ENCODE peak calls at places on chromosomes 3 and 15, in six cellular contexts. I, M, R, W, C and B are unnamed samples.
A peak's percentile ranks its signal among the peaks of the same experiment; 100 is the strongest.

GRCh38 chr3:141058996-141059395 is 7.8 kb downstream of the SPSB4 start:
- DNase-seq in R (no peak), I (no peak), C (no peak), M (no peak), W (no peak), B (no peak)

GRCh38 chr15:68801572-68802148 is 19.0 kb downstream of the ANP32A start:
- DNase-seq in R (no peak), C (no peak), W (no peak), I (no peak), M (no peak), B (no peak)

GRCh38 chr3:79871656-79872055 is 103.9 kb upstream of the ROBO1 start:
- DNase-seq in I (no peak), M (no peak), R (no peak), W (no peak), C (no peak), B (no peak)

GRCh38 chr15:48507416-48508065 is 138.0 kb downstream of the FBN1 start:
- DNase-seq in W (no peak), M (no peak), C (peak; percentile 8), R (peak; percentile 38), I (peak; percentile 19), B (peak; percentile 21)

GRCh38 chr3:14458434-14459280 is 56.3 kb downstream of the SLC6A6 start:
- DNase-seq in M (no peak), W (no peak), I (no peak), R (no peak), C (no peak), B (no peak)

GRCh38 chr3:153972862-153973261 is 148.3 kb upstream of the ARHGEF26 start:
- DNase-seq in I (no peak), M (no peak), R (no peak), C (no peak), W (no peak), B (no peak)

GRCh38 chr3:50390523-50391177 is 31.3 kb upstream of the TMEM115 start:
- DNase-seq in W (peak; percentile 75), M (peak; percentile 21), R (no peak), C (no peak), I (no peak), B (peak; percentile 48)

GRCh38 chr15:96701443-96701842 is 370.9 kb downstream of the NR2F2 start:
- DNase-seq in M (no peak), I (no peak), W (no peak), R (no peak), C (no peak), B (no peak)

GRCh38 chr3:13308406-13308805 is 111.7 kb downstream of the NUP210 start:
- DNase-seq in W (no peak), I (peak; percentile 8), M (peak; percentile 43), R (peak; percentile 73), C (no peak), B (no peak)

GRCh38 chr15:63945005-63945788 is 101.1 kb downstream of the DAPK2 start:
- DNase-seq in M (peak; percentile 6), I (no peak), C (no peak), R (peak; percentile 70), W (peak; percentile 76), B (no peak)

GRCh38 chr15:60791216-60791615 is 312.3 kb upstream of the ICE2 start:
- DNase-seq in M (no peak), C (no peak), I (no peak), W (no peak), R (no peak), B (no peak)

GRCh38 chr3:157532529-157533297 is 29.5 kb upstream of the VEPH1 start:
- DNase-seq in W (no peak), R (peak; percentile 67), M (no peak), C (peak; percentile 9), I (peak; percentile 85), B (no peak)

GRCh38 chr3:24220859-24221657 is 273.6 kb downstream of the THRB start:
- DNase-seq in C (no peak), W (peak; percentile 31), M (no peak), I (peak; percentile 36), R (no peak), B (no peak)

GRCh38 chr15:81225161-81225671 is 28.5 kb downstream of the IL16 start:
- DNase-seq in W (peak; percentile 62), R (no peak), C (no peak), M (peak; percentile 3), I (no peak), B (no peak)

GRCh38 chr3:5309181-5309580 is 121.7 kb downstream of the EDEM1 start:
- DNase-seq in M (no peak), I (no peak), R (no peak), C (no peak), W (no peak), B (no peak)

GRCh38 chr15:73335471-73335870 is 33.3 kb downstream of the HCN4 start:
- DNase-seq in R (no peak), I (no peak), M (no peak), W (no peak), C (no peak), B (no peak)

GRCh38 chr15:86444527-86444926 is 364.9 kb downstream of the AGBL1 start:
- DNase-seq in R (no peak), I (no peak), M (no peak), W (no peak), C (no peak), B (no peak)

GRCh38 chr15:77335298-77335697 is 84.6 kb downstream of the PEAK1 start:
- DNase-seq in R (no peak), I (no peak), C (no peak), W (peak; percentile 40), M (no peak), B (no peak)

GRCh38 chr3:128275316-128276150 is 122.3 kb downstream of the EEFSEC start:
- DNase-seq in W (no peak), C (no peak), M (no peak), R (no peak), I (no peak), B (no peak)